ENCODE peak calls at places on chromosomes 6 and 20, in six cellular contexts. W is heart left ventricle; Y is aorta; Q is CD4-positive, alpha-beta T cell; F is Panc1; N is Right ventricle myocardium superior. C is an unnamed sample.

GRCh38 chr6:136682292-136682691 is 110.0 kb downstream of the MAP3K5 start:
- ATAC-seq in W (no peak), Y (peak; percentile 35), Q (no peak), F (no peak), N (no peak), C (no peak)

GRCh38 chr6:20128018-20128417 is 84.3 kb downstream of the MBOAT1 start:
- ATAC-seq in W (no peak), Y (no peak), Q (no peak), F (no peak), N (no peak), C (no peak)

GRCh38 chr6:123117145-123117908 is 121.3 kb downstream of the CLVS2 start:
- ATAC-seq in W (no peak), Y (no peak), Q (no peak), F (peak; percentile 72), N (no peak), C (no peak)

GRCh38 chr20:32244150-32244823 is 33.2 kb upstream of the KIF3B start:
- ATAC-seq in W (no peak), Y (no peak), Q (no peak), F (peak; percentile 71), N (no peak), C (no peak)

GRCh38 chr6:43180985-43181384 is 1.0 kb upstream of the CUL9 start:
- ATAC-seq in W (no peak), Y (no peak), Q (no peak), F (no peak), N (no peak), C (no peak)

GRCh38 chr6:25324076-25324762 is 45.0 kb downstream of the CARMIL1 start:
- ATAC-seq in W (no peak), Y (no peak), Q (no peak), F (no peak), N (no peak), C (no peak)

GRCh38 chr6:26222587-26222986 is 135.4 kb downstream of the HFE start:
- ATAC-seq in W (no peak), Y (no peak), Q (no peak), F (no peak), N (no peak), C (no peak)

GRCh38 chr6:64012351-64013060 is 376.9 kb downstream of the PHF3 start:
- ATAC-seq in W (peak; percentile 46), Y (peak; percentile 65), Q (no peak), F (peak; percentile 69), N (peak; percentile 86), C (no peak)

GRCh38 chr6:47094351-47094925 is 52.3 kb upstream of the ADGRF1 start:
- ATAC-seq in W (no peak), Y (no peak), Q (no peak), F (peak; percentile 76), N (no peak), C (no peak)

GRCh38 chr6:147245693-147246092 is 41.5 kb downstream of the STXBP5 start:
- ATAC-seq in W (no peak), Y (no peak), Q (no peak), F (no peak), N (no peak), C (no peak)

GRCh38 chr6:47059216-47059885 is 17.2 kb upstream of the ADGRF1 start:
- ATAC-seq in W (no peak), Y (no peak), Q (no peak), F (no peak), N (no peak), C (no peak)

GRCh38 chr6:85490516-85491248 is 40.8 kb downstream of the NT5E start:
- ATAC-seq in W (peak; percentile 24), Y (no peak), Q (no peak), F (no peak), N (no peak), C (no peak)

GRCh38 chr6:90271831-90272230 is 24.8 kb downstream of the BACH2 start:
- ATAC-seq in W (no peak), Y (no peak), Q (no peak), F (no peak), N (no peak), C (no peak)

GRCh38 chr20:22343612-22344011 is 240.8 kb downstream of the FOXA2 start:
- ATAC-seq in W (no peak), Y (no peak), Q (no peak), F (no peak), N (no peak), C (no peak)

GRCh38 chr20:46117704-46118467 is at the start of gene CD40:
- ATAC-seq in W (peak; percentile 97), Y (peak; percentile 97), Q (peak; percentile 95), F (peak; percentile 97), N (peak; percentile 98), C (peak; percentile 91)

GRCh38 chr6:128538763-128539162 is 18.4 kb upstream of the PTPRK start:
- ATAC-seq in W (no peak), Y (no peak), Q (no peak), F (no peak), N (no peak), C (no peak)

GRCh38 chr6:107560657-107561056 is 70.7 kb downstream of the SOBP start:
- ATAC-seq in W (peak; percentile 76), Y (peak; percentile 47), Q (no peak), F (no peak), N (peak; percentile 76), C (peak; percentile 61)

GRCh38 chr6:130927305-130927704 is 100.1 kb downstream of the SMLR1 start:
- ATAC-seq in W (no peak), Y (no peak), Q (no peak), F (peak; percentile 79), N (no peak), C (no peak)

GRCh38 chr6:109769213-109769612 is 78.1 kb downstream of the FIG4 start:
- ATAC-seq in W (no peak), Y (no peak), Q (no peak), F (no peak), N (no peak), C (no peak)